ENCODE peak calls at places on chromosomes 16 and 17, in six cellular contexts. Z is heart left ventricle, X is fibroblast of villous mesenchyme, O is IMR-90, S is cardiac fibroblast, N is colonic mucosa. F is an unnamed sample.

GRCh38 chr17:49456172-49456965 is 38.7 kb upstream of the NGFR start:
- DNase-seq in Z (no peak), S (peak), O (peak), X (peak), N (no peak), F (peak)

GRCh38 chr16:89020068-89020924 is 43.3 kb upstream of the CBFA2T3 start:
- DNase-seq in X (no peak), O (no peak), Z (no peak), N (no peak), S (no peak), F (no peak)

GRCh38 chr17:30244853-30245385 is 9.4 kb upstream of the SLC6A4 start:
- DNase-seq in N (no peak), S (no peak), X (no peak), Z (no peak), O (peak), F (peak)

GRCh38 chr17:7558544-7559306 is at the start of gene TNFSF13:
- DNase-seq in X (no peak), N (peak), O (no peak), S (no peak), Z (peak), F (no peak)

GRCh38 chr17:81028506-81028858 is 6.5 kb upstream of the BAIAP2 start:
- DNase-seq in N (no peak), Z (no peak), O (no peak), X (no peak), S (no peak), F (no peak)

GRCh38 chr17:72110231-72110952 is 10.4 kb upstream of the SOX9 start:
- DNase-seq in X (no peak), O (no peak), Z (no peak), N (peak), S (no peak), F (no peak)

GRCh38 chr16:57533618-57534336 is 2.6 kb downstream of the CCDC102A start:
- DNase-seq in S (no peak), O (no peak), N (peak), X (no peak), Z (no peak), F (no peak)

GRCh38 chr17:8125196-8125946 is 1.5 kb upstream of the HES7 start:
- DNase-seq in X (peak), O (peak), N (peak), S (peak), Z (peak), F (no peak)

GRCh38 chr17:6772016-6772415 is 4.0 kb upstream of the FBXO39 start:
- DNase-seq in O (no peak), X (no peak), S (no peak), Z (no peak), N (no peak), F (no peak)

GRCh38 chr16:86252596-86252995 is 257.7 kb upstream of the FOXF1 start:
- DNase-seq in Z (no peak), S (peak), O (peak), X (peak), N (peak), F (no peak)

GRCh38 chr16:79847101-79847500 is 246.6 kb upstream of the MAF start:
- DNase-seq in O (no peak), Z (no peak), X (no peak), S (no peak), N (no peak), F (no peak)

GRCh38 chr17:40313660-40314556 is 4.9 kb downstream of the RARA start:
- DNase-seq in Z (no peak), O (no peak), S (no peak), X (no peak), N (no peak), F (peak)

GRCh38 chr17:5693821-5694220 is 109.5 kb upstream of the NLRP1 start:
- DNase-seq in S (no peak), Z (no peak), O (no peak), X (no peak), N (no peak), F (no peak)

GRCh38 chr17:28747046-28747691 is 3.4 kb downstream of the TRAF4 start:
- DNase-seq in Z (no peak), O (no peak), N (peak), S (no peak), X (no peak), F (no peak)

GRCh38 chr17:78896834-78897638 is 6.0 kb downstream of the CEP295NL start:
- DNase-seq in Z (no peak), N (no peak), X (no peak), O (no peak), S (no peak), F (no peak)

GRCh38 chr17:79053251-79053925 is 21.2 kb upstream of the ENGASE start:
- DNase-seq in N (no peak), O (peak), X (peak), S (no peak), Z (no peak), F (no peak)

GRCh38 chr17:10879110-10879509 is 41.2 kb upstream of the PIRT start:
- DNase-seq in O (no peak), N (peak), S (peak), Z (no peak), X (no peak), F (no peak)

GRCh38 chr17:74862919-74863318 is 3.2 kb upstream of the GRIN2C start:
- DNase-seq in O (no peak), N (no peak), S (no peak), X (no peak), Z (no peak), F (no peak)

GRCh38 chr17:74863420-74864296 is 4.0 kb upstream of the GRIN2C start:
- DNase-seq in O (no peak), Z (no peak), N (no peak), X (no peak), S (no peak), F (no peak)

GRCh38 chr17:74860999-74861553 is 1.4 kb upstream of the GRIN2C start:
- DNase-seq in N (no peak), Z (no peak), O (no peak), X (no peak), S (no peak), F (no peak)

GRCh38 chr17:74861554-74862107 is 1.9 kb upstream of the GRIN2C start:
- DNase-seq in Z (no peak), N (no peak), X (no peak), S (no peak), O (no peak), F (no peak)

GRCh38 chr17:74862108-74862901 is 2.6 kb upstream of the GRIN2C start:
- DNase-seq in S (peak), N (peak), Z (peak), X (peak), O (peak), F (no peak)
- H3K4me3 ChIP-seq in S (no peak), N (no peak), Z (peak), X (no peak), O (no peak), F (no peak)

DNA sequence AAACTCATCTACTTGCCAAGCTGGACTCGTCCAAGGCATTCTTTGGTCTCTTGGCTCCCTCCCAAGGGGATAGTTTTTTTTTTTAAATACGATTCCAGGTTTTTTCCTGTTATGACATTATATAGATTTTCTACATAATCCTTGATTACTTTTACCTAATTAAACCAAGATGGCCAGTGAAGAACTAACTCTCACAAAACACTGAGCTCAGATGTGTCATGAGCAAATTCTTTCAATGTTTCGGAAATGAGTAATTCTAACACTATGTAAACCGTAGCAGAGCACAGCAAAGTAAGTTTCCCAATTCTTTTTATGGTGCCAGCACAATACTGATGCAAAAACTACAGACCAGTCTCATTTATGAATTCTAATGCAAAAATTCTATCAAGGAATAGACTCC is 1.8 kb downstream of the ZNF23 start:
- DNase-seq in S (peak), N (no peak), O (peak), Z (no peak), X (peak), F (no peak)
- H3K4me3 ChIP-seq in S (no peak), N (no peak), O (peak), Z (no peak), X (peak), F (no peak)

DNA sequence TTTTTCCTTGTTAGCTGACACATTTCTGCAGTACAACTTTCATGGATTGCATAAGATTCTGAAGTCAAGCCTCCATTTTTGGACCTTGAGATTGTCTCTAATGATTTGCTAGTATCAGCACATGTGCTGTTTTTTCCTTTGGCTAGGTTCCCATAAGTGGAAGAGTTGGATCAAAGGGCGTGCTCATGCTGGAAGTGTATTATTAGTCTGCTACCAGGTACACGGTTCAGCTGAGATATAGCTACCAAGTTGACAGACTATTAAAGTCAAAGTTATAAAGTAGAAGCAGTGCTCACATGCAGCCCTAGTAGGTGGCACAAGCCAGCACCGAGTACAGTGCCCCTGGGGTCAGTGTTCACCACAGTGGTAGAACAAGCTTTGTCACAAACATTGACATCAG is 3.2 kb downstream of the FAHD1 start:
- DNase-seq in Z (no peak), N (peak), S (no peak), X (no peak), O (no peak), F (no peak)
- H3K4me3 ChIP-seq in Z (no peak), N (no peak), S (no peak), X (no peak), O (no peak), F (no peak)

GRCh38 chr17:44309472-44309871 is 1.1 kb downstream of the RUNDC3A start:
- DNase-seq in N (no peak), S (no peak), Z (no peak), X (no peak), O (no peak), F (no peak)

GRCh38 chr17:44308320-44308818 is at the start of gene RUNDC3A:
- DNase-seq in X (peak), O (peak), S (peak), N (peak), Z (peak), F (no peak)

GRCh38 chr17:44307387-44308186 is 814 bp upstream of the RUNDC3A start:
- DNase-seq in N (no peak), S (peak), Z (peak), X (peak), O (no peak), F (no peak)

GRCh38 chr17:44310188-44310587 is 1.8 kb downstream of the RUNDC3A start:
- DNase-seq in S (no peak), N (no peak), O (no peak), X (no peak), Z (no peak), F (no peak)

GRCh38 chr17:44308865-44309264 is 464 bp downstream of the RUNDC3A start:
- DNase-seq in N (no peak), Z (no peak), S (no peak), X (no peak), O (no peak), F (no peak)
- H3K4me3 ChIP-seq in N (peak), Z (peak), S (no peak), X (peak), O (no peak), F (peak)

DNA sequence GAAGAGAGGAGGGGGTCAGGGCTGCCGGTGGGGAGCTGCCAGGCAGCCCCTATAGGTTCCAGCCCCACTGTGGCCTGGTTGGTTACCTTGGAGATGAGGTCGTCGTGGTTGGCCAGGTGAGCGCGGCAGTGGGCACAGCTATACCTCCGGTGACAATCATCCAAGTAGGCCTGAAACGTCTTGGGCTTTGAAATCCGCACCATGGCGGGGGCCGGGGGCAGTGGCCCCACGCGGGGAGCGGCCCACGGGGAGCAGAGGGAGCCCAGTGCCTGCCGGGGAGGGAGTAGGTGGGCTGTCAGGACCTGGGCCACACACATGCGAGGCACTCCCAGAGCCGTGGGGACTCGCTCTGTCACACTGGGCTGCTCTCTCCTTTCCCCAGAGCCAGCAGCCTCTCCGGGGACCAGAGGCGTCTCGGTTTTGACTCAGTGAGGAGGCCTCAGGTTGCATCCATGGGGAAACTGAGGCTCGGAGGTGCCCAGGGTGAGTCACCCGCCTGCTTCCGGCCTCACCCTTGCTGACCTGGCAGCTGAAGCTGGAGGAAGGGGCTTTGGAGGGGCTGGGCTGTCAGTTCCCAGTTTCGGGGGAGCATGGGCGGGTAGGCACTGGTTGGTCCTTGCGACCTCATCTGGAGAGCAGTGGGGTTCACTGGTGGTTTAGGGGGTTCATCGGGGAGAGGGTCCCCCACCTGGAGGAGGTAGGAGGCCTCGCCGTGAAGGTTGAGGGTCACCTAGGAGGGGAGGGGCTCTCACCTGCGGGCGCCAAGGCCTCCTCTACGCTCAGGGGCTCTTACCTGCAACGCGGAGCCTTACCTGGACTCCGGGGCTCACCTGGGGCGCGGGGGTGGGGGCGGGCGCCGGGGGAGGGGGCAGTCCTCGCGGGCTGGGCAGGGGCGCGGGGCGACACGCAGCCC is 591 bp downstream of the YPEL3 start:
- DNase-seq in O (no peak), Z (peak), X (no peak), S (no peak), N (peak), F (no peak)
- H3K4me3 ChIP-seq in O (peak), Z (peak), X (peak), S (peak), N (peak), F (peak)

GRCh38 chr16:11637320-11637719 is 30.9 kb upstream of the SNN start:
- DNase-seq in Z (no peak), X (no peak), O (no peak), S (no peak), N (no peak), F (no peak)

GRCh38 chr16:11634307-11634706 is 33.9 kb upstream of the SNN start:
- DNase-seq in Z (no peak), S (no peak), N (no peak), O (no peak), X (no peak), F (no peak)

GRCh38 chr16:11635127-11635652 is 33.1 kb upstream of the SNN start:
- DNase-seq in O (no peak), S (no peak), N (peak), X (no peak), Z (no peak), F (no peak)

GRCh38 chr16:11636172-11636721 is 32.0 kb upstream of the SNN start:
- DNase-seq in O (no peak), S (no peak), N (peak), X (no peak), Z (no peak), F (no peak)

DNA sequence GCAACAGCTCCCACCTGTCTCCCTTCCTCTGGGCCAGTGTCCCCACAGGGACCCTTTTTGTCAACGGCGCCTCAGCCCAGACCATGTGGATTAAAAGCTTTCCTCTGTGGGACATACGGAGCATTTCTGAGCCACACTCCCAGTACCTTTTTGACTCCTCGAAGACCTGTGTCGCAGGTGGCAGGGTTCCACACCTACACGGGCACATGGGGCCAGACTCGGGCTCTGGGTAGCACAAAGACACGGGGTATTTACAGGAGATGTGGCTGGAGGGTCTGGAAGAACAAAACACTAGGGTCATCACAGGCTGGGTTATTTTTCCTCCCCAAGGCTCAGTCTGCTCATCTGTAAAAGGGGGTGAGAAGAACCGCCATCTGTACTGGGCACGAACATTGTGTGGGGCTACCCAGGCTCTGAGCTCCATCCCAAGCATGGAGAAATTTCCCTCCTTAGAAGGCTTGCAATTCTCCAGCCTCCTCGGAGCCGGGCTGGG is 32.5 kb upstream of the SNN start:
- DNase-seq in X (no peak), Z (no peak), S (no peak), O (no peak), N (no peak), F (no peak)
- H3K4me3 ChIP-seq in X (no peak), Z (no peak), S (no peak), O (no peak), N (no peak), F (no peak)